ENCODE peak calls at places on chromosomes 12 and 14, in four cellular contexts. M, P, J and Q are unnamed samples.

GRCh38 chr14:49497725-49498348 is 88.3 kb downstream of the RPS29 start:
- DNase-seq in M (peak; percentile 72), P (no peak), J (no peak), Q (peak; percentile 24)

GRCh38 chr12:65308001-65308400 is 29.5 kb downstream of the MSRB3 start:
- DNase-seq in M (no peak), P (no peak), J (no peak), Q (no peak)

GRCh38 chr12:109888179-109889020 is 8.1 kb upstream of the GLTP start:
- DNase-seq in M (peak; percentile 50), P (no peak), J (no peak), Q (no peak)

GRCh38 chr12:3348055-3348454 is 142.9 kb upstream of the PRMT8 start:
- DNase-seq in M (no peak), P (no peak), J (no peak), Q (no peak)

GRCh38 chr12:10101042-10101579 is 2.3 kb upstream of the CLEC1A start:
- DNase-seq in M (no peak), P (peak; percentile 74), J (no peak), Q (no peak)

GRCh38 chr12:130576286-130576933 is 139.7 kb downstream of the RIMBP2 start:
- DNase-seq in M (no peak), P (no peak), J (no peak), Q (no peak)

GRCh38 chr12:3931721-3932120 is 58.5 kb upstream of the PARP11 start:
- DNase-seq in M (no peak), P (no peak), J (no peak), Q (no peak)

GRCh38 chr12:79238246-79238645 is 373.7 kb downstream of the SYT1 start:
- DNase-seq in M (no peak), P (no peak), J (no peak), Q (no peak)

GRCh38 chr12:100753837-100754236 is 40.7 kb upstream of the ANO4 start:
- DNase-seq in M (no peak), P (no peak), J (no peak), Q (no peak)

GRCh38 chr14:60276347-60276746 is 27.3 kb downstream of the PPM1A start:
- DNase-seq in M (no peak), P (no peak), J (no peak), Q (no peak)

GRCh38 chr12:13156277-13156676 is 40.2 kb upstream of the EMP1 start:
- DNase-seq in M (no peak), P (no peak), J (no peak), Q (no peak)

GRCh38 chr14:67263499-67264149 is 22.4 kb downstream of the PALS1 start:
- DNase-seq in M (no peak), P (no peak), J (no peak), Q (no peak)

GRCh38 chr12:120981407-120981921 is 3.1 kb downstream of the HNF1A start:
- DNase-seq in M (no peak), P (no peak), J (no peak), Q (no peak)

GRCh38 chr12:106586803-106587684 is 4.2 kb downstream of the RFX4 start:
- DNase-seq in M (no peak), P (no peak), J (no peak), Q (peak; percentile 15)

GRCh38 chr14:98959410-98959809 is 312.6 kb downstream of the BCL11B start:
- DNase-seq in M (no peak), P (peak; percentile 34), J (no peak), Q (no peak)

GRCh38 chr14:73780391-73780790 is 66.2 kb upstream of the PNMA1 start:
- DNase-seq in M (no peak), P (peak; percentile 41), J (no peak), Q (no peak)

GRCh38 chr12:2396448-2396871 is 343.7 kb downstream of the CACNA1C start:
- DNase-seq in M (no peak), P (peak; percentile 86), J (peak; percentile 30), Q (no peak)

GRCh38 chr12:43282106-43282505 is 269.9 kb downstream of the ADAMTS20 start:
- DNase-seq in M (peak; percentile 16), P (no peak), J (no peak), Q (no peak)

GRCh38 chr14:96502621-96503251 is 554 bp downstream of the PAPOLA start:
- DNase-seq in M (no peak), P (peak; percentile 74), J (peak; percentile 58), Q (peak; percentile 52)

GRCh38 chr12:6852651-6853354 is 853 bp downstream of the USP5 start:
- DNase-seq in M (no peak), P (peak; percentile 84), J (peak; percentile 50), Q (no peak)

GRCh38 chr12:62466018-62466595 is 519 bp upstream of the MON2 start:
- DNase-seq in M (no peak), P (peak; percentile 72), J (peak; percentile 42), Q (peak; percentile 25)

GRCh38 chr12:59429766-59430165 is 166.1 kb upstream of the SLC16A7 start:
- DNase-seq in M (no peak), P (no peak), J (no peak), Q (no peak)

GRCh38 chr14:77549451-77549850 is 50.8 kb upstream of the ISM2 start:
- DNase-seq in M (no peak), P (no peak), J (no peak), Q (no peak)

GRCh38 chr12:56932146-56932545 is 2.1 kb downstream of the SDR9C7 start:
- DNase-seq in M (no peak), P (no peak), J (no peak), Q (no peak)

GRCh38 chr14:89445252-89445973 is 28.4 kb upstream of the FOXN3 start:
- DNase-seq in M (no peak), P (peak; percentile 33), J (no peak), Q (no peak)

GRCh38 chr12:109604902-109605536 is 31.4 kb downstream of the MVK start:
- DNase-seq in M (no peak), P (no peak), J (no peak), Q (no peak)

GRCh38 chr12:106901276-106901675 is 54.4 kb upstream of the TMEM263 start:
- DNase-seq in M (no peak), P (no peak), J (no peak), Q (no peak)

GRCh38 chr14:93989939-93990338 is 7.2 kb upstream of the CCDC197 start:
- DNase-seq in M (no peak), P (no peak), J (no peak), Q (no peak)

GRCh38 chr12:65510584-65511050 is 232.1 kb downstream of the MSRB3 start:
- DNase-seq in M (peak; percentile 84), P (no peak), J (peak; percentile 30), Q (no peak)

GRCh38 chr14:55739967-55740707 is 160.1 kb downstream of the KTN1 start:
- DNase-seq in M (no peak), P (no peak), J (no peak), Q (no peak)

GRCh38 chr12:94326727-94327126 is 132.9 kb downstream of the CEP83 start:
- DNase-seq in M (no peak), P (no peak), J (no peak), Q (no peak)

GRCh38 chr12:113195598-113195997 is 10.1 kb downstream of the RITA1 start:
- DNase-seq in M (no peak), P (no peak), J (no peak), Q (no peak)

GRCh38 chr12:58500399-58500798 is 419.9 kb downstream of the LRIG3 start:
- DNase-seq in M (no peak), P (no peak), J (no peak), Q (no peak)

GRCh38 chr12:11716794-11717532 is 67.5 kb downstream of the ETV6 start:
- DNase-seq in M (no peak), P (no peak), J (peak; percentile 38), Q (no peak)
- TF ChIP-seq POLR2AphosphoS5 in M (no peak), P (no peak), J (no peak), Q (no peak)

DNA sequence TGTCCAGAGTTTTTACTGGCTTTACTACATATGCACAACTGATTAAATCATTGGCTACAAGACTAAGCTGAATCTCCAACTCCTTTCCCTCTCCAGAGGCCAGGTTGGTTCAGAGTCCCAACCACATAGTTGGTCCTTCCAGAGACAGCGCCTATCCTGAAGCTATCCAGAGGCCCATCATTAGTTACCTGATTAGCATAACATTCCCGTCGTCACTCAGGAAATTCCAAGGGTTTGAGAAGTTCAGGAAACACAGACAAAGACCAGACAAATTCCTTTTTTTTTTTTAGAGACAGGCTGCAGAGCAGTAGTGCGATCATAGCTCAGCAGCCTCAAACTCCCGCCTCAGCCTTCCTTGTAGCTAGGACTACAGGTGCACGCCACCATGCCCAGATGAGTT is 84.0 kb downstream of the DENND5B start:
- DNase-seq in M (no peak), P (no peak), J (no peak), Q (no peak)
- TF ChIP-seq POLR2AphosphoS5 in M (no peak), P (no peak), J (no peak), Q (no peak)

GRCh38 chr12:131833288-131833895 is 5.2 kb downstream of the MMP17 start:
- DNase-seq in M (no peak), P (no peak), J (no peak), Q (no peak)
- TF ChIP-seq POLR2AphosphoS5 in M (no peak), P (no peak), J (no peak), Q (no peak)

DNA sequence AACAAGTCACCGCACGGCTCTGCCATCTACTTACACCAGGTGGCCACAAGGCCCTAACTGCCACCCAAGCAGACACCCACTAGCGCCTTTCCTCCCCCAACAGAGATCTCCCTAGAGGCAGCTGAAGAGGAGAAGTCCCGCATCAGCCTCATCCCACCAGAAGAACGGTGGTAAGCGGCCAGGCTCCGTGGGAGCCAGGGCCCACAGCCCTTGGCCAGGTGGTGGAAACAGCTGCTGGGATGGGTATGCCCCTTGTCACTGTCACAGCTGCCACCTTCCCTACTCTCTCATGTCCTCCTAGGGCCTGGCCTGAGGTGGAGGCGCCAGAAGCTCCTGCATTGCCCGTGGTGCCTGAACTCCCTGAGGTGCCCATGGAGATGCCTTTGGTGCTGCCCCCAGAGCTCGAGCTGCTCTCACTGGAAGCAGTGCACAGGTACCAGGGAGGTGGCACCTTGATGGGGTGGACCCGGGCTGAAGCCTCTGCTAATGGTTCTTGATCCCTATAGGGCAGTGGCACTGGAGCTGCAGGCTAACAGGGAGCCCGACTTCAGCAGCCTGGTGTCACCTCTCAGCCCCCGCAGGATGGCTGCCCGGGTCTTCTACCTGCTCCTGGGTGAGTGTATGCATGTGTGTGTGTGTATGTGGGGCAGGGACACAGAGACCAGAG is 7.5 kb downstream of the REC8 start:
- DNase-seq in M (no peak), P (no peak), J (no peak), Q (no peak)
- TF ChIP-seq POLR2AphosphoS5 in M (no peak), P (no peak), J (no peak), Q (peak; percentile 32)

DNA sequence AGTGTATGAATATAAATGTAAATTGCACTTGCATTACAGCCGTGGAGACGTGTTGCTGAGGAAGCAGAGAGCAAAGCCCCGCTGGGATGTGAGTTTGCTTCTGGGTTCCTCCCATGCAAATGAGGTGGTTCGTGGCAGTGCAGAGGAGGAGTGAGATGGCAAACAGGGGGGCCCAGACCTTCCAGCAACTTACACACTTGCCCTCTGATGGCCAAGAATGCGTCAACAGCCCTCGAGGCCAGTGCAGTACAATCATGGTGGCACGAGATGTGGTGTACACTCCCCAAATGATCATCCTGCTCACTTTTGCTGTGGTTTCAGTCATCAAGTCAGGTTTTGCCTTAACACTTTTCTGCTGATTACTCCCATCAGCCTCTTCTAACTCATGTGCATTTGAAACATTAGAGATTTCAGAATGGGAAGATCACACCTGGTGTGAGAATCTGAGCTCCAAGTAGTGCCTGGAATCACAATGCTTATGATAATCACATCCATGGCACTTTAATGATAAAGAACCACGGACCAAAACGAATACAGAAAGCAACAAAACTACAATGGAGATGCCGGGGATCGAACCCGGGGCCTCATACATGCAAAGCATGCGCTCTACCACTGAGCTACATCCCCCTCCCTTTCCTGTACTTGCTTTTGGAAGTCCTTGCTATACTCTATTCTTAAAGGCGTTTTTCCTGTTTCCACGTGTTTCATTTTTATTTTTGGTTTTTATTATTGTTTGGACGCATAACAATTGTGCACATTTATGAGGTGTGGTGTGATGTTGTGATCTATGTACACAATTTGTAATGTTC is 7.0 kb upstream of the UBC start:
- DNase-seq in M (no peak), P (peak; percentile 72), J (peak; percentile 78), Q (no peak)
- TF ChIP-seq POLR2AphosphoS5 in M (no peak), P (peak; percentile 20), J (peak; percentile 8), Q (peak; percentile 80)

GRCh38 chr12:123106640-123107359 is 44.1 kb downstream of the PITPNM2 start:
- DNase-seq in M (no peak), P (no peak), J (peak; percentile 30), Q (no peak)
- TF ChIP-seq POLR2AphosphoS5 in M (no peak), P (no peak), J (no peak), Q (no peak)